ENCODE peak calls at places on chromosomes 13 and 19, in eight cellular contexts. Y is GM23338, D is endothelial cell of umbilical vein, L is K562, O is GM12878, W is H1, G is HCT116, P is HepG2. J is an unnamed sample.
A peak's percentile ranks its signal among the peaks of the same experiment; 100 is the strongest.

GRCh38 chr19:19292607-19293006 is 19.5 kb upstream of the TM6SF2 start:
- DNase-seq in Y (no peak), D (no peak), L (no peak), O (no peak), W (no peak), G (no peak), P (no peak), J (no peak)

GRCh38 chr19:49362048-49362925 is at the start of gene TEAD2:
- DNase-seq in Y (peak; percentile 89), D (peak; percentile 63), L (peak; percentile 80), O (no peak), W (peak; percentile 79), G (no peak), P (peak; percentile 32), J (no peak)

GRCh38 chr19:47512183-47512947 is 2.5 kb downstream of the NAPA start:
- DNase-seq in Y (no peak), D (no peak), L (no peak), O (no peak), W (no peak), G (no peak), P (peak; percentile 52), J (no peak)

GRCh38 chr13:84139561-84140158 is 257.4 kb upstream of the SLITRK1 start:
- DNase-seq in Y (peak; percentile 43), D (no peak), L (no peak), O (no peak), W (no peak), G (no peak), P (no peak), J (no peak)

GRCh38 chr19:47495478-47496372 is 11.7 kb upstream of the KPTN start:
- DNase-seq in Y (no peak), D (no peak), L (no peak), O (no peak), W (no peak), G (no peak), P (no peak), J (no peak)

GRCh38 chr19:30151081-30151480 is 209.0 kb downstream of the URI1 start:
- DNase-seq in Y (no peak), D (no peak), L (no peak), O (no peak), W (no peak), G (no peak), P (no peak), J (no peak)

GRCh38 chr19:5987077-5987818 is 9.3 kb upstream of the RANBP3 start:
- DNase-seq in Y (peak; percentile 94), D (peak; percentile 86), L (peak; percentile 63), O (peak; percentile 19), W (peak; percentile 87), G (peak; percentile 60), P (peak; percentile 90), J (peak; percentile 45)

GRCh38 chr13:34246511-34246910 is 428.6 kb downstream of the RFC3 start:
- DNase-seq in Y (no peak), D (peak; percentile 4), L (no peak), O (no peak), W (no peak), G (no peak), P (no peak), J (no peak)

GRCh38 chr13:41268764-41269163 is 5.4 kb upstream of the MTRF1 start:
- DNase-seq in Y (peak; percentile 69), D (peak; percentile 20), L (no peak), O (no peak), W (no peak), G (peak; percentile 53), P (no peak), J (no peak)

GRCh38 chr13:76929320-76929719 is 19.0 kb upstream of the ACOD1 start:
- DNase-seq in Y (no peak), D (no peak), L (no peak), O (no peak), W (no peak), G (no peak), P (no peak), J (no peak)
- TF ChIP-seq POLR2AphosphoS5 in Y (no peak), D (no peak), L (no peak), O (no peak), W (no peak), G (no peak), P (no peak), J (no peak)

DNA sequence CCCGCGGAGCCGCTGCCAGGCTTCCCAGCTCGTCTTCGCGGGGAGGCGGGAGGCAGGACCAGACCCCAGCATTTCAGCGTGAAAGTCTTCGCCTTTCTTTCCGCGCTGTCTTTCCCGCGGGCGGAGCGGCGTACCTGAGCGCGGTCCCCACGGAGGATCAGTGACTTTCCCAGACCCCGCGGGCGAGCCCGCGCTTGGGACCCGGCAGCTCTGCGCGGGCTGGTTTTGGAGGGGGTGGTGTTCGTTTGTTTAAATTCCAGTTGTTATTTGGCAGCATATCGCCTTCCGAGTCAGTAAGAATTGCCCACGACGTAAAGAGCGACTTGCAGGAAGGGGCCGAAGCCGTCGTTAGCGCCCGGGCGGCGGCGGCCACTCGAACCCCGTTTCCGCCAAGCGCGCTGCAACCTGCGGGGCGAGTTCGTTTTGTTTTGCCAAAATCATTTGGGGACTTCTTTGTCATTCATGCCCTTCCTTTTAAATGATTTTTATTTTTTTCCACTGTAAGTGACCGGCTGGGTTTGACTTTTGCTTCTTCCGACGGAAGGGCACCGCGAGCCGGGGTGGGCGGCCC is 76.1 kb downstream of the ZIC5 start:
- DNase-seq in Y (peak; percentile 49), D (peak; percentile 11), L (no peak), O (no peak), W (no peak), G (no peak), P (no peak), J (no peak)
- TF ChIP-seq EZH2 in Y (peak; percentile 37), D (peak; percentile 98), L (no peak), O (no peak), W (peak; percentile 64), G (no peak), P (no peak), J (no peak)

GRCh38 chr19:1361601-1362384 is 21.9 kb upstream of the NDUFS7 start:
- DNase-seq in Y (no peak), D (peak; percentile 24), L (no peak), O (no peak), W (no peak), G (no peak), P (no peak), J (no peak)

GRCh38 chr19:1363599-1363998 is 20.1 kb upstream of the NDUFS7 start:
- DNase-seq in Y (no peak), D (no peak), L (no peak), O (no peak), W (no peak), G (no peak), P (no peak), J (no peak)

GRCh38 chr19:1360126-1360817 is 23.4 kb upstream of the NDUFS7 start:
- DNase-seq in Y (no peak), D (no peak), L (no peak), O (no peak), W (no peak), G (no peak), P (no peak), J (no peak)

GRCh38 chr19:1362385-1363257 is 21.1 kb upstream of the NDUFS7 start:
- DNase-seq in Y (no peak), D (no peak), L (no peak), O (no peak), W (no peak), G (no peak), P (no peak), J (no peak)

DNA sequence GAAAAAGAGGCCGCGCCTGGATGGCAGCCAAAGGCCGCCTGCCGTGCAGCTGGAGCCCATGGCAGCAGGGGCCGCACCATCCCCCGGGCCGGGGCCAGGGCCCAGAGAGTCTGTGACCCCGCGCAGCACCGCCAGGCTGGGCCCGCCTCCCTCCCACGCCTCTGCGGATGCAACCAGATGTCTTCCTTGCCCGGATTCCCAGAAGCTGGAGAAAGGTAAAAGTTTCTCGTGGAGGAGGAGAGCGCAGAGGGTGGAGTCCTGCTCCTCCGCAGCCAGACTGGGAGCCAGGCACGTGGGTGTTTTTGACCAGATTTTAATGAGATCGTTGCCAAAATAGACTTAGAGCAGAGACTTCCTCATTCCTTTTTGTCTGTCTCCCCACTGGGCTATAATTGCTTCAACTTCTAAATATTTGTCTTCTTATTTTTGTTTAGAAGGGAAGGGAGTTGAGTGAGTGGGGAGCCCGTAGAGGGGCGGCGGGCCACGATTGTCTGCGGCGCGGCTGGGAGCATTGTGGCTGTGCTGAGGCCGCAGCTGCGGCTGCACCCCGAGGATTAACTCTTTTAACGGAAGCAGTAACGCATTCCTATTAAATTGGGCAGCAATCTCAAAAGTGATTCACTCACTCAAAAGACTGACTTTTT is 22.8 kb upstream of the NDUFS7 start:
- DNase-seq in Y (no peak), D (peak; percentile 24), L (no peak), O (no peak), W (no peak), G (no peak), P (no peak), J (no peak)
- H3K4me3 ChIP-seq in Y (no peak overlapping the region), D (no peak overlapping the region), L (no peak overlapping the region), O (no peak overlapping the region), W (no peak overlapping the region), G (no peak overlapping the region), P (no peak overlapping the region), J (peak overlapping the region; percentile 73)

GRCh38 chr19:2289714-2290435 is 7.9 kb upstream of the PEAK3 start:
- DNase-seq in Y (peak; percentile 62), D (no peak), L (peak; percentile 53), O (peak; percentile 48), W (no peak), G (no peak), P (no peak), J (no peak)
- TF ChIP-seq POLR2AphosphoS5 in Y (no peak), D (no peak), L (no peak), O (no peak), W (no peak), G (no peak), P (no peak), J (no peak)